ENCODE peak calls at places on chromosomes 4 and X, in six cellular contexts. U is SK-N-SH, R is K562, V is GM12878, L is HepG2, N is A549. G is an unnamed sample.

GRCh38 chr4:25654971-25655963 is at the start of gene SLC34A2:
- DNase-seq in U (peak; percentile 33), R (no peak), V (no peak), L (peak; percentile 7), N (no peak), G (peak; percentile 92)

GRCh38 chr4:128354205-128354821 is 66.7 kb upstream of the PGRMC2 start:
- DNase-seq in U (peak; percentile 8), R (peak; percentile 21), V (no peak), L (peak; percentile 30), N (peak; percentile 88), G (peak; percentile 38)

GRCh38 chr4:13970349-13970748 is 342.8 kb upstream of the BOD1L1 start:
- DNase-seq in U (no peak), R (no peak), V (no peak), L (no peak), N (no peak), G (no peak)

GRCh38 chrX:107508925-107509324 is 59.5 kb downstream of the FRMPD3 start:
- DNase-seq in U (no peak), R (no peak), V (no peak), L (no peak), N (no peak), G (peak; percentile 7)

GRCh38 chr4:52376107-52376704 is 282.9 kb downstream of the USP46 start:
- DNase-seq in U (peak; percentile 41), R (peak; percentile 33), V (no peak), L (peak; percentile 45), N (peak; percentile 30), G (peak; percentile 80)

GRCh38 chr4:26701786-26702227 is 117.9 kb downstream of the TBC1D19 start:
- DNase-seq in U (no peak), R (peak; percentile 29), V (no peak), L (no peak), N (no peak), G (no peak)

GRCh38 chr4:33104190-33104773 is 2384.1 kb downstream of the PCDH7 start:
- DNase-seq in U (no peak), R (no peak), V (peak; percentile 2), L (no peak), N (no peak), G (peak; percentile 5)

GRCh38 chrX:17860179-17860780 is 818 bp downstream of the RAI2 start:
- DNase-seq in U (peak; percentile 54), R (no peak), V (no peak), L (no peak), N (no peak), G (peak; percentile 37)

GRCh38 chrX:78514852-78515251 is 144.3 kb downstream of the RTL3 start:
- DNase-seq in U (no peak), R (no peak), V (no peak), L (no peak), N (no peak), G (peak; percentile 90)

GRCh38 chrX:151175283-151176062 is 911 bp upstream of the GPR50 start:
- DNase-seq in U (no peak), R (no peak), V (no peak), L (no peak), N (no peak), G (peak; percentile 49)

GRCh38 chr4:123876640-123877039 is 480.0 kb downstream of the SPRY1 start:
- DNase-seq in U (no peak), R (no peak), V (no peak), L (no peak), N (no peak), G (no peak)

GRCh38 chrX:51641421-51642021 is 22.8 kb upstream of the CENPVL3 start:
- DNase-seq in U (peak; percentile 54), R (peak; percentile 9), V (no peak), L (peak; percentile 12), N (peak; percentile 39), G (peak; percentile 82)

GRCh38 chrX:121876316-121876715 is 828.9 kb downstream of the GLUD2 start:
- DNase-seq in U (no peak), R (no peak), V (no peak), L (no peak), N (no peak), G (peak; percentile 0)

GRCh38 chr4:83028976-83029375 is 6.0 kb upstream of the COPS4 start:
- DNase-seq in U (no peak), R (no peak), V (no peak), L (no peak), N (no peak), G (no peak)
- TF ChIP-seq CTCF in U (no peak), R (no peak), V (no peak), L (no peak), N (no peak), G (no peak)

DNA sequence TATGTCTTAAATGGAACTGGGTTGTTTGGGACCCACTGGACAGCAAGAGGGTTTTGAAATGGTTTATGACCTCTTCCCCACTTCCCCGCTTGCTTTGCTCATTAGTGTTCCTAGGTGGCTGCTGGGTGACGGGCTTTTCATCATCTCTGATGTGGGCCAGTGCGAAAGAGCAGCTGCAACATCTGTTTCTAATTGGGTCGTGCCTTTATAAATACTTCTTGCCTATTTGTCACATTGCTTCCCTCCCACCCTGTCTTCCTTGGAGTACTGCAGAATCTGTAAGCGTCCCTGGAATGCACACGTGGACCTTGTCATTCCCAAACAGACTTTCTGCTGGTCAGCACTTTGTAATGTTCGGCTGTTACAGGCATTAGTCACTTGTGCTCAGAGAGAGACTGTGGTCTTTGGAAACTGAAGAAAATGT is 35.2 kb downstream of the SEPTIN11 start:
- DNase-seq in U (peak; percentile 42), R (no peak), V (no peak), L (peak; percentile 64), N (no peak), G (no peak)
- H3K4me1 ChIP-seq in U (peaks cover 52% of the 10 kb centered on the region), R (peaks cover 5% of the 10 kb centered on the region), V (peaks cover 48% of the 10 kb centered on the region), L (peaks cover 19% of the 10 kb centered on the region), N (no peaks in the 10 kb centered on the region), G (peaks cover 55% of the 10 kb centered on the region)

GRCh38 chr4:88215351-88215750 is 56.9 kb upstream of the ABCG2 start:
- DNase-seq in U (no peak), R (no peak), V (no peak), L (no peak), N (no peak), G (no peak)

GRCh38 chr4:88217169-88217568 is 58.7 kb upstream of the ABCG2 start:
- DNase-seq in U (no peak), R (no peak), V (no peak), L (peak; percentile 23), N (no peak), G (no peak)

GRCh38 chr4:88216395-88216794 is 58.0 kb upstream of the ABCG2 start:
- DNase-seq in U (no peak), R (no peak), V (no peak), L (peak; percentile 84), N (no peak), G (no peak)

GRCh38 chr4:88219099-88219498 is 60.7 kb upstream of the ABCG2 start:
- DNase-seq in U (peak; percentile 44), R (peak; percentile 30), V (no peak), L (peak; percentile 30), N (peak; percentile 45), G (peak; percentile 76)
- TF ChIP-seq REST in U (no peak), R (no peak), V (no peak), L (no peak), N (no peak), G (no peak)

GRCh38 chr4:143346208-143346607 is 9.5 kb downstream of the GAB1 start:
- DNase-seq in U (no peak), R (no peak), V (no peak), L (no peak), N (no peak), G (peak; percentile 55)
- TF ChIP-seq CTCF in U (no peak), R (no peak), V (no peak), L (no peak), N (no peak), G (no peak)

DNA sequence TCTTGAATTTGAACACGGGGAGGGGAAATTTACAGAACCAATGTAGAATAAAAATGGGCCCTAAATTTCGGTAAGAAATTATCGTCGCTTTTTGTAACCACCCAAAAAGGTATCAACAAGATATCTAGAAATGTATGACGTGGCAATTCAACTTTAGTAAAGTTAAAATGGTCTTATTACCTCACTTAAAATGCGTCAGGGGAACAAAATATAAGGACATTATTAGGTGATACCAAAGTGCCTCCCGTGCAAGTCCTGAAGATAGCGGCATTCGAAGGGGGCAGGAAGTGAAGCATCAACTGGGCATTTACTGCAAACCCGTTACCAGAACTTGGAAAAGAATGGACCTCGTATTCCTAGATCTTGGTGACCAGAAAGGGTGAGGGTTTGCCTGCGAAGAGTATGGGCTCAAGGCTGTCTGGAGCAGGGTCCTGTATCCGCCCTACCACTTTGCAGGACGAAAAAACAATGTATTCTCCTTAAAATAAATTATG is 980 bp downstream of the AP1S2 start:
- DNase-seq in U (peak; percentile 15), R (no peak), V (no peak), L (no peak), N (no peak), G (no peak)
- H3K4me1 ChIP-seq in U (peaks cover 14% of the 10 kb centered on the region), R (peaks cover 8% of the 10 kb centered on the region), V (peaks cover 3% of the 10 kb centered on the region), L (peaks cover 22% of the 10 kb centered on the region), N (peaks cover 6% of the 10 kb centered on the region), G (peaks cover 43% of the 10 kb centered on the region)

G was measured in GM23338.